ENCODE peak calls at places on chromosomes 16 and 17, in ten cellular contexts. One of them, this sample, is unnamed. For H3K4me1, the result is how much of the 10 kb centered on the place peaks cover.

GRCh38 chr16:83344014-83344413 is 463.8 kb upstream of the HSBP1 start:
- DNase-seq in fibroblast of lung: peak
- DNase-seq in neural progenitor cell: no peak
- DNase-seq in thoracic aorta: no peak
- DNase-seq in lower lobe of right lung: no peak
- DNase-seq in CD4-positive, CD25-positive, alpha-beta regulatory T cell: no peak
- DNase-seq in heart left ventricle: no peak
- DNase-seq in cardiac muscle cell: peak
- DNase-seq in suprapubic skin: no peak
- DNase-seq in PC-3: peak
- DNase-seq in this sample: no peak

GRCh38 chr17:10815318-10815717 is 11.4 kb upstream of the TMEM238L start:
- DNase-seq in fibroblast of lung: no peak
- DNase-seq in neural progenitor cell: no peak
- DNase-seq in thoracic aorta: no peak
- DNase-seq in lower lobe of right lung: no peak
- DNase-seq in CD4-positive, CD25-positive, alpha-beta regulatory T cell: no peak
- DNase-seq in heart left ventricle: no peak
- DNase-seq in cardiac muscle cell: no peak
- DNase-seq in suprapubic skin: no peak
- DNase-seq in PC-3: no peak
- DNase-seq in this sample: no peak

GRCh38 chr17:79809530-79810137 is 12.8 kb upstream of the CBX8 start:
- DNase-seq in fibroblast of lung: no peak
- DNase-seq in neural progenitor cell: peak
- DNase-seq in thoracic aorta: no peak
- DNase-seq in lower lobe of right lung: no peak
- DNase-seq in CD4-positive, CD25-positive, alpha-beta regulatory T cell: no peak
- DNase-seq in heart left ventricle: no peak
- DNase-seq in cardiac muscle cell: no peak
- DNase-seq in suprapubic skin: no peak
- DNase-seq in PC-3: no peak
- DNase-seq in this sample: no peak

GRCh38 chr17:77634710-77635109 is 323.8 kb upstream of the TNRC6C start:
- DNase-seq in fibroblast of lung: no peak
- DNase-seq in neural progenitor cell: peak
- DNase-seq in thoracic aorta: no peak
- DNase-seq in lower lobe of right lung: no peak
- DNase-seq in CD4-positive, CD25-positive, alpha-beta regulatory T cell: no peak
- DNase-seq in heart left ventricle: no peak
- DNase-seq in cardiac muscle cell: no peak
- DNase-seq in suprapubic skin: no peak
- DNase-seq in PC-3: no peak
- DNase-seq in this sample: peak

GRCh38 chr16:58551496-58551895 is 36.2 kb downstream of the SETD6 start:
- DNase-seq in fibroblast of lung: no peak
- DNase-seq in neural progenitor cell: no peak
- DNase-seq in thoracic aorta: no peak
- DNase-seq in lower lobe of right lung: no peak
- DNase-seq in CD4-positive, CD25-positive, alpha-beta regulatory T cell: no peak
- DNase-seq in heart left ventricle: peak
- DNase-seq in cardiac muscle cell: peak
- DNase-seq in suprapubic skin: no peak
- DNase-seq in PC-3: no peak
- DNase-seq in this sample: no peak

GRCh38 chr17:1490643-1491405 is 1.7 kb downstream of the MYO1C start:
- DNase-seq in fibroblast of lung: peak
- DNase-seq in neural progenitor cell: peak
- DNase-seq in thoracic aorta: no peak
- DNase-seq in lower lobe of right lung: peak
- DNase-seq in CD4-positive, CD25-positive, alpha-beta regulatory T cell: peak
- DNase-seq in heart left ventricle: peak
- DNase-seq in cardiac muscle cell: peak
- DNase-seq in suprapubic skin: peak
- DNase-seq in PC-3: peak
- DNase-seq in this sample: no peak

GRCh38 chr16:12833939-12834338 is 30.3 kb upstream of the CPPED1 start:
- DNase-seq in fibroblast of lung: no peak
- DNase-seq in neural progenitor cell: peak
- DNase-seq in thoracic aorta: no peak
- DNase-seq in lower lobe of right lung: no peak
- DNase-seq in CD4-positive, CD25-positive, alpha-beta regulatory T cell: no peak
- DNase-seq in heart left ventricle: no peak
- DNase-seq in cardiac muscle cell: no peak
- DNase-seq in suprapubic skin: no peak
- DNase-seq in PC-3: peak
- DNase-seq in this sample: peak

GRCh38 chr17:31580331-31581021 is 189.0 kb downstream of the RAB11FIP4 start:
- DNase-seq in fibroblast of lung: peak
- DNase-seq in neural progenitor cell: no peak
- DNase-seq in thoracic aorta: peak
- DNase-seq in lower lobe of right lung: peak
- DNase-seq in CD4-positive, CD25-positive, alpha-beta regulatory T cell: no peak
- DNase-seq in heart left ventricle: peak
- DNase-seq in cardiac muscle cell: peak
- DNase-seq in suprapubic skin: no peak
- DNase-seq in PC-3: peak
- DNase-seq in this sample: peak

GRCh38 chr16:57585051-57585687 is 42.7 kb downstream of the ADGRG5 start:
- DNase-seq in fibroblast of lung: no peak
- DNase-seq in neural progenitor cell: no peak
- DNase-seq in thoracic aorta: no peak
- DNase-seq in lower lobe of right lung: no peak
- DNase-seq in CD4-positive, CD25-positive, alpha-beta regulatory T cell: no peak
- DNase-seq in heart left ventricle: no peak
- DNase-seq in cardiac muscle cell: no peak
- DNase-seq in suprapubic skin: no peak
- DNase-seq in PC-3: no peak
- DNase-seq in this sample: no peak

GRCh38 chr16:22424161-22424937 is 49.9 kb upstream of the CDR2 start:
- DNase-seq in fibroblast of lung: peak
- DNase-seq in neural progenitor cell: no peak
- DNase-seq in thoracic aorta: peak
- DNase-seq in lower lobe of right lung: no peak
- DNase-seq in CD4-positive, CD25-positive, alpha-beta regulatory T cell: no peak
- DNase-seq in heart left ventricle: peak
- DNase-seq in cardiac muscle cell: peak
- DNase-seq in suprapubic skin: peak
- DNase-seq in PC-3: no peak
- DNase-seq in this sample: no peak

GRCh38 chr17:37220609-37220953 is 155.2 kb upstream of the C17orf78 start:
- DNase-seq in fibroblast of lung: peak
- DNase-seq in neural progenitor cell: peak
- DNase-seq in thoracic aorta: no peak
- DNase-seq in lower lobe of right lung: no peak
- DNase-seq in CD4-positive, CD25-positive, alpha-beta regulatory T cell: peak
- DNase-seq in heart left ventricle: no peak
- DNase-seq in cardiac muscle cell: peak
- DNase-seq in suprapubic skin: no peak
- DNase-seq in PC-3: peak
- DNase-seq in this sample: no peak

GRCh38 chr17:41559548-41559947 is 12.3 kb downstream of the KRT9 start:
- DNase-seq in fibroblast of lung: no peak
- DNase-seq in neural progenitor cell: no peak
- DNase-seq in thoracic aorta: no peak
- DNase-seq in lower lobe of right lung: no peak
- DNase-seq in CD4-positive, CD25-positive, alpha-beta regulatory T cell: no peak
- DNase-seq in heart left ventricle: no peak
- DNase-seq in cardiac muscle cell: peak
- DNase-seq in suprapubic skin: no peak
- DNase-seq in PC-3: no peak
- DNase-seq in this sample: no peak

GRCh38 chr17:603405-604193 is 111.0 kb downstream of the VPS53 start:
- DNase-seq in fibroblast of lung: no peak
- DNase-seq in neural progenitor cell: no peak
- DNase-seq in thoracic aorta: no peak
- DNase-seq in lower lobe of right lung: no peak
- DNase-seq in CD4-positive, CD25-positive, alpha-beta regulatory T cell: no peak
- DNase-seq in heart left ventricle: no peak
- DNase-seq in cardiac muscle cell: no peak
- DNase-seq in suprapubic skin: no peak
- DNase-seq in PC-3: no peak
- DNase-seq in this sample: no peak

GRCh38 chr17:70810609-70811008 is 641.3 kb downstream of the KCNJ2 start:
- DNase-seq in fibroblast of lung: peak
- DNase-seq in neural progenitor cell: no peak
- DNase-seq in thoracic aorta: no peak
- DNase-seq in lower lobe of right lung: no peak
- DNase-seq in CD4-positive, CD25-positive, alpha-beta regulatory T cell: no peak
- DNase-seq in heart left ventricle: no peak
- DNase-seq in cardiac muscle cell: peak
- DNase-seq in suprapubic skin: no peak
- DNase-seq in PC-3: peak
- DNase-seq in this sample: no peak

GRCh38 chr17:44489581-44489980 is 13.6 kb downstream of the GPATCH8 start:
- DNase-seq in fibroblast of lung: no peak
- DNase-seq in neural progenitor cell: no peak
- DNase-seq in thoracic aorta: no peak
- DNase-seq in lower lobe of right lung: no peak
- DNase-seq in CD4-positive, CD25-positive, alpha-beta regulatory T cell: no peak
- DNase-seq in heart left ventricle: no peak
- DNase-seq in cardiac muscle cell: no peak
- DNase-seq in suprapubic skin: no peak
- DNase-seq in PC-3: no peak
- DNase-seq in this sample: no peak
- H3K4me1 ChIP-seq in fibroblast of lung: under half
- H3K4me1 ChIP-seq in neural progenitor cell: under half
- H3K4me1 ChIP-seq in thoracic aorta: under half
- H3K4me1 ChIP-seq in lower lobe of right lung: under half
- H3K4me1 ChIP-seq in CD4-positive, CD25-positive, alpha-beta regulatory T cell: under half
- H3K4me1 ChIP-seq in heart left ventricle: under half
- H3K4me1 ChIP-seq in cardiac muscle cell: under half
- H3K4me1 ChIP-seq in suprapubic skin: under half
- H3K4me1 ChIP-seq in PC-3: under half
- H3K4me1 ChIP-seq in this sample: under half

GRCh38 chr17:81391964-81392908 is 3.0 kb upstream of the BAHCC1 start:
- DNase-seq in fibroblast of lung: peak
- DNase-seq in neural progenitor cell: no peak
- DNase-seq in thoracic aorta: no peak
- DNase-seq in lower lobe of right lung: peak
- DNase-seq in CD4-positive, CD25-positive, alpha-beta regulatory T cell: no peak
- DNase-seq in heart left ventricle: peak
- DNase-seq in cardiac muscle cell: peak
- DNase-seq in suprapubic skin: no peak
- DNase-seq in PC-3: no peak
- DNase-seq in this sample: no peak
- H3K4me1 ChIP-seq in fibroblast of lung: under half
- H3K4me1 ChIP-seq in neural progenitor cell: half or more
- H3K4me1 ChIP-seq in thoracic aorta: half or more
- H3K4me1 ChIP-seq in lower lobe of right lung: half or more
- H3K4me1 ChIP-seq in CD4-positive, CD25-positive, alpha-beta regulatory T cell: half or more
- H3K4me1 ChIP-seq in heart left ventricle: under half
- H3K4me1 ChIP-seq in cardiac muscle cell: half or more
- H3K4me1 ChIP-seq in suprapubic skin: half or more
- H3K4me1 ChIP-seq in PC-3: under half
- H3K4me1 ChIP-seq in this sample: under half

DNA sequence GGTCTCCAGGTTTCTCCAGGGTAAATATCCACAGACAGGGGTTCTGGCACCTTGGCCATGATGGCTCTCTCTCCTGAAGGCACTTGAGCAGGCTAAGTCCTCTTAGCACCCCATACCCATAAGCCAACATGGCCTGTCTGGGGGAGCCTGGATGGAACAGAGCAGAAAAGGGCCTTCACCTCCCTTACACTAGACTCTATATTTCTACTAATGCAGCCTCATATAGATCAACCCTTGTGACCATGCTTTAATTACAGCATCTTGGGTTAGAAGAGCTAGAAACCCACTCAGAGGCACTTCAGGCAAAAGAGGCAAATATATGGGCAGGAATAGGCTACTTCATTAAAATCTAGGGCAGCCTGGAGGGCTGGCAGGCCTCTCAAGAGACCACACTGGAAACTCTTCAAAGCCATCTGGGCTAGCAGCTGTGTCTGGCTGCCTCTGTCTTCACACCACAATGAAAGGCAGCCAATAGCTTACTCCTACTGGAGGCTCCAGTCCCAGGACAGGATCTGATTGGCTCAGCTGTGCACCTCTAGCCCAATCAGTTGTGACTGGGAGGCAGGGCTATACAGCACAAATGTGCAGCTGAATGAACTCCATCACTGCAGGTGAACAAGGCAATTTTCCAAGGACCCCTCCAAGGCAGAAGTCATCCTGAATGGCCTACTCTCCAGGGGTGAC is 4.7 kb upstream of the CDT1 start:
- DNase-seq in fibroblast of lung: no peak
- DNase-seq in neural progenitor cell: no peak
- DNase-seq in thoracic aorta: no peak
- DNase-seq in lower lobe of right lung: no peak
- DNase-seq in CD4-positive, CD25-positive, alpha-beta regulatory T cell: no peak
- DNase-seq in heart left ventricle: no peak
- DNase-seq in cardiac muscle cell: no peak
- DNase-seq in suprapubic skin: no peak
- DNase-seq in PC-3: no peak
- DNase-seq in this sample: no peak
- H3K4me1 ChIP-seq in fibroblast of lung: under half
- H3K4me1 ChIP-seq in neural progenitor cell: under half
- H3K4me1 ChIP-seq in thoracic aorta: under half
- H3K4me1 ChIP-seq in lower lobe of right lung: under half
- H3K4me1 ChIP-seq in CD4-positive, CD25-positive, alpha-beta regulatory T cell: under half
- H3K4me1 ChIP-seq in heart left ventricle: under half
- H3K4me1 ChIP-seq in cardiac muscle cell: under half
- H3K4me1 ChIP-seq in suprapubic skin: under half
- H3K4me1 ChIP-seq in PC-3: under half
- H3K4me1 ChIP-seq in this sample: under half

GRCh38 chr16:30604316-30604947 is 5.8 kb downstream of the ZNF689 start:
- DNase-seq in fibroblast of lung: no peak
- DNase-seq in neural progenitor cell: no peak
- DNase-seq in thoracic aorta: no peak
- DNase-seq in lower lobe of right lung: no peak
- DNase-seq in CD4-positive, CD25-positive, alpha-beta regulatory T cell: no peak
- DNase-seq in heart left ventricle: no peak
- DNase-seq in cardiac muscle cell: no peak
- DNase-seq in suprapubic skin: no peak
- DNase-seq in PC-3: no peak
- DNase-seq in this sample: no peak

GRCh38 chr16:30602595-30603277 is 7.5 kb downstream of the ZNF689 start:
- DNase-seq in fibroblast of lung: peak
- DNase-seq in neural progenitor cell: no peak
- DNase-seq in thoracic aorta: no peak
- DNase-seq in lower lobe of right lung: no peak
- DNase-seq in CD4-positive, CD25-positive, alpha-beta regulatory T cell: no peak
- DNase-seq in heart left ventricle: no peak
- DNase-seq in cardiac muscle cell: no peak
- DNase-seq in suprapubic skin: no peak
- DNase-seq in PC-3: no peak
- DNase-seq in this sample: no peak

GRCh38 chr16:30603945-30604315 is 6.3 kb downstream of the ZNF689 start:
- DNase-seq in fibroblast of lung: no peak
- DNase-seq in neural progenitor cell: no peak
- DNase-seq in thoracic aorta: no peak
- DNase-seq in lower lobe of right lung: no peak
- DNase-seq in CD4-positive, CD25-positive, alpha-beta regulatory T cell: no peak
- DNase-seq in heart left ventricle: peak
- DNase-seq in cardiac muscle cell: no peak
- DNase-seq in suprapubic skin: no peak
- DNase-seq in PC-3: no peak
- DNase-seq in this sample: no peak

GRCh38 chr16:30606004-30606403 is 4.2 kb downstream of the ZNF689 start:
- DNase-seq in fibroblast of lung: no peak
- DNase-seq in neural progenitor cell: no peak
- DNase-seq in thoracic aorta: no peak
- DNase-seq in lower lobe of right lung: no peak
- DNase-seq in CD4-positive, CD25-positive, alpha-beta regulatory T cell: no peak
- DNase-seq in heart left ventricle: no peak
- DNase-seq in cardiac muscle cell: no peak
- DNase-seq in suprapubic skin: no peak
- DNase-seq in PC-3: no peak
- DNase-seq in this sample: no peak

GRCh38 chr16:30605148-30605547 is 5.0 kb downstream of the ZNF689 start:
- DNase-seq in fibroblast of lung: no peak
- DNase-seq in neural progenitor cell: no peak
- DNase-seq in thoracic aorta: no peak
- DNase-seq in lower lobe of right lung: no peak
- DNase-seq in CD4-positive, CD25-positive, alpha-beta regulatory T cell: no peak
- DNase-seq in heart left ventricle: no peak
- DNase-seq in cardiac muscle cell: no peak
- DNase-seq in suprapubic skin: no peak
- DNase-seq in PC-3: no peak
- DNase-seq in this sample: no peak
- H3K4me1 ChIP-seq in fibroblast of lung: under half
- H3K4me1 ChIP-seq in neural progenitor cell: under half
- H3K4me1 ChIP-seq in thoracic aorta: under half
- H3K4me1 ChIP-seq in lower lobe of right lung: under half
- H3K4me1 ChIP-seq in CD4-positive, CD25-positive, alpha-beta regulatory T cell: under half
- H3K4me1 ChIP-seq in heart left ventricle: under half
- H3K4me1 ChIP-seq in cardiac muscle cell: under half
- H3K4me1 ChIP-seq in suprapubic skin: under half
- H3K4me1 ChIP-seq in PC-3: under half
- H3K4me1 ChIP-seq in this sample: under half